ENCODE peak calls at places on chromosomes 11 and 22, in seven cellular contexts. B is neuronal stem cell, D is mesendoderm, G is IMR-90, A is H1, C is mesenchymal stem cell, J is trophoblast cell. K is an unnamed sample.

GRCh38 chr11:68424981-68425865 is 35.3 kb upstream of the PPP6R3 start:
- DNase-seq in A (no peak), G (no peak), B (no peak), D (no peak), J (no peak), C (no peak), K (no peak)

GRCh38 chr11:19352072-19352735 is 111.5 kb upstream of the E2F8 start:
- DNase-seq in J (no peak), G (no peak), B (no peak), C (no peak), D (no peak), A (no peak), K (no peak)

GRCh38 chr11:64841592-64842365 is 2.7 kb downstream of the CDC42BPG start:
- DNase-seq in D (peak; percentile 73), J (peak; percentile 72), G (no peak), C (no peak), B (no peak), A (peak; percentile 58), K (no peak)

GRCh38 chr22:47318041-47318737 is 555.7 kb downstream of the TBC1D22A start:
- DNase-seq in A (no peak), G (no peak), D (no peak), B (no peak), C (no peak), J (no peak), K (no peak)

GRCh38 chr11:72015511-72016061 is 16.9 kb downstream of the IL18BP start:
- DNase-seq in B (no peak), J (peak; percentile 43), A (no peak), G (peak; percentile 24), D (peak; percentile 59), C (peak; percentile 19), K (peak; percentile 63)

GRCh38 chr11:65919151-65920034 is at the start of gene DRAP1:
- DNase-seq in C (peak; percentile 98), D (peak; percentile 99), A (peak; percentile 95), G (peak; percentile 97), B (peak; percentile 98), J (peak; percentile 99), K (peak; percentile 99)

GRCh38 chr11:73147771-73148681 is 5.9 kb upstream of the FCHSD2 start:
- DNase-seq in B (no peak), G (no peak), D (no peak), A (no peak), C (no peak), J (no peak), K (no peak)

GRCh38 chr11:19311306-19312030 is 70.7 kb upstream of the E2F8 start:
- DNase-seq in J (peak; percentile 29), G (peak; percentile 50), C (peak; percentile 57), B (peak; percentile 66), A (peak; percentile 89), D (peak; percentile 59), K (peak; percentile 61)

GRCh38 chr22:46793497-46793896 is 31.0 kb downstream of the TBC1D22A start:
- DNase-seq in G (no peak), J (no peak), D (no peak), B (no peak), C (no peak), A (no peak), K (no peak)

GRCh38 chr11:56497010-56497409 is 5.8 kb upstream of the OR5M8 start:
- DNase-seq in A (no peak), B (no peak), G (no peak), J (no peak), C (no peak), D (no peak), K (no peak)

GRCh38 chr11:128862913-128863660 is 4.0 kb downstream of the KCNJ1 start:
- DNase-seq in B (no peak), C (peak; percentile 50), J (no peak), A (no peak), D (no peak), G (peak; percentile 79), K (no peak)

GRCh38 chr11:110367571-110367970 is 62.2 kb upstream of the FDX1 start:
- DNase-seq in G (no peak), D (no peak), C (no peak), J (no peak), B (no peak), A (no peak), K (no peak)

GRCh38 chr22:48362736-48363404 is 1464.8 kb downstream of the BRD1 start:
- DNase-seq in G (no peak), B (no peak), D (no peak), J (no peak), C (no peak), A (peak; percentile 38), K (no peak)

GRCh38 chr11:102243399-102243884 is 73.8 kb upstream of the BIRC3 start:
- DNase-seq in J (no peak), D (no peak), C (no peak), A (no peak), B (no peak), G (no peak), K (no peak)

GRCh38 chr11:28616566-28616965 is 508.4 kb downstream of the METTL15 start:
- DNase-seq in D (no peak), A (no peak), G (no peak), B (no peak), C (no peak), J (no peak), K (no peak)

GRCh38 chr11:120903686-120904085 is 120.2 kb upstream of the TBCEL start:
- DNase-seq in B (no peak), D (no peak), C (no peak), G (no peak), A (no peak), J (no peak), K (no peak)

GRCh38 chr11:120904116-120904515 is 119.8 kb upstream of the TBCEL start:
- DNase-seq in J (peak; percentile 42), A (no peak), C (no peak), G (no peak), D (no peak), B (no peak), K (no peak)

DNA sequence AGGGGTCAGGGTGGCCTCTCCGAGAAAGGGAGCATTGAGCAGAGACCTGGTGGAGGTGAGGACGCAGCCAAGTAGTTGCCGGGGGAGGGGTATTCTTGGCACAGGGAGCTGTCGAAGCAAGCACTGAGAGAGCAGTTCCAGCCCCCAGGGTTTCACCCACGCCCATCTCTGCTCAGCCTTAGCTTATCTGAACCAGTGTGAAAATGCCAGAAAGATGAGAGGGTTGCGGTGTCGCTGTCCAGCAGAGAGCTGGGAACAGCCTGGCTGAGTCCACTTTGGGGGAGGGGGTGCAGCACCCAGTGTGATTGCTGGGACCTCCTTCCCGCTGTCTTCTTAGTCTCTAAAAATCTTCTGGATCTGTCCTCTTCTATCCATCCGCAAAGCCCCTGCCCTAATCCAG is 123.3 kb upstream of the TBCEL start:
- DNase-seq in J (no peak), C (no peak), B (no peak), D (peak; percentile 85), G (no peak), A (no peak), K (no peak)
- H3K18ac ChIP-seq in J (no peak overlapping the region), C (no peak overlapping the region), B (no peak overlapping the region), D (no peak overlapping the region), G (no peak overlapping the region), A (no peak overlapping the region), K (no peak overlapping the region)

GRCh38 chr11:47137476-47137875 is 39.2 kb downstream of the ARFGAP2 start:
- DNase-seq in B (no peak), A (no peak), D (no peak), G (no peak), J (no peak), C (no peak), K (no peak)

GRCh38 chr11:47132981-47133380 is 43.7 kb downstream of the ARFGAP2 start:
- DNase-seq in J (no peak), D (no peak), C (no peak), A (no peak), G (no peak), B (no peak), K (no peak)

GRCh38 chr11:47139878-47140277 is 36.8 kb downstream of the ARFGAP2 start:
- DNase-seq in B (no peak), G (no peak), J (no peak), D (no peak), C (no peak), A (no peak), K (no peak)

GRCh38 chr11:47136921-47137320 is 39.8 kb downstream of the ARFGAP2 start:
- DNase-seq in G (no peak), J (no peak), D (no peak), B (no peak), C (no peak), A (no peak), K (no peak)

GRCh38 chr11:47136327-47136726 is 40.4 kb downstream of the ARFGAP2 start:
- DNase-seq in G (no peak), D (no peak), C (no peak), A (no peak), B (no peak), J (no peak), K (no peak)
- H3K18ac ChIP-seq in G (no peak overlapping the region), D (no peak overlapping the region), C (no peak overlapping the region), A (no peak overlapping the region), B (no peak overlapping the region), J (no peak overlapping the region), K (no peak overlapping the region)

GRCh38 chr22:25572708-25573161 is 8.3 kb downstream of the GRK3 start:
- DNase-seq in A (no peak), C (no peak), G (no peak), B (no peak), D (no peak), J (no peak), K (no peak)
- H3K18ac ChIP-seq in A (no peak overlapping the region), C (no peak overlapping the region), G (no peak overlapping the region), B (no peak overlapping the region), D (no peak overlapping the region), J (no peak overlapping the region), K (no peak overlapping the region)

GRCh38 chr11:130789241-130789640 is 127.0 kb downstream of the SNX19 start:
- DNase-seq in A (no peak), D (no peak), G (no peak), J (no peak), B (no peak), C (no peak), K (no peak)

GRCh38 chr11:130790689-130791088 is 125.6 kb downstream of the SNX19 start:
- DNase-seq in D (no peak), B (no peak), C (no peak), A (no peak), J (no peak), G (no peak), K (no peak)

GRCh38 chr11:130786586-130786985 is 129.7 kb downstream of the SNX19 start:
- DNase-seq in D (no peak), A (no peak), C (no peak), J (no peak), G (no peak), B (no peak), K (no peak)

GRCh38 chr11:130785376-130786110 is 130.7 kb downstream of the SNX19 start:
- DNase-seq in C (peak; percentile 90), J (no peak), G (peak; percentile 77), B (peak; percentile 53), A (no peak), D (peak; percentile 92), K (no peak)

DNA sequence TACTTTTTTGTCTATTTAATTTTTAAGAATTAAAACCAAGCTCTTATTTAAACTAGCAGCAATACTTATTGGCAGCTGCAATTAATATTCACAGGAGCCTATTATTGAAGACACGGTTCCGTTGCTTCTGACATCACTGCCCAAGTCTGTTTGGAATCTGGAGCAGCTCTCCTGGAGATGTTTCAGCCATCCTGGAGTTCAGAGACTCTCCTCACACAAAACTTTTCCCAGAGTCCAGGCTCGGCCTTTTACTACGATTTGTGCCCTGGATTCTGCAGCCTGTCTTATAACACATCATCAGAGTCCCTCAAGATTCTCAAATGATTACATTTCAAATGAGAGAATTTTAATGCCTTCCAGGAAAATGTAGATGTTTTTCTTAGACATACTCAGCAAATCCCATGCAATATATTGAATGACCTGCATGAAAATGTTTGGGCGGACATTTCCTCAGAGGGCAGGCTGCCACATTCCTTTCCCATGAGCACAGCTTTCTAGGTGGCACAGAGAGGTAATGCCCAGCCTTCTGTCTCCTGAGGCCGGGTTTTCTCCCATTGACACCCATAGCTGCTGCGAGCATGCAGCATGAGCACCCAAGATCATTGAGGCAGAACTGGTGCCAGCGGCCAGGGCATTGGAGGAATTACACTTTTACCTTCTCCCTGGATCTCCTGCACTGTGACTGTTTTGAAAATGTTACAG is 129.1 kb downstream of the SNX19 start:
- DNase-seq in B (no peak), J (no peak), C (no peak), G (peak; percentile 46), A (no peak), D (no peak), K (no peak)
- H3K18ac ChIP-seq in B (no peak overlapping the region), J (no peak overlapping the region), C (no peak overlapping the region), G (no peak overlapping the region), A (no peak overlapping the region), D (no peak overlapping the region), K (no peak overlapping the region)

K was measured in H9.